ENCODE peak calls at places on chromosomes 2 and 18, in seven cellular contexts. V, C, W, K, E, P and I are unnamed samples.

GRCh38 chr2:74441690-74442482 is at the start of gene RTKN:
- DNase-seq in E (no peak), C (no peak), K (peak), V (peak), W (peak), P (peak), I (no peak)

GRCh38 chr2:172284209-172284608 is 143.2 kb upstream of the ITGA6 start:
- DNase-seq in P (no peak), V (no peak), W (no peak), K (no peak), E (no peak), C (no peak), I (no peak)

GRCh38 chr2:113138428-113139322 is 11.3 kb downstream of the IL1RN start:
- DNase-seq in V (no peak), W (no peak), C (peak), E (peak), K (no peak), P (peak), I (no peak)

GRCh38 chr2:74290466-74291216 is 52.6 kb downstream of the SLC4A5 start:
- DNase-seq in V (no peak), K (no peak), P (no peak), C (peak), W (no peak), E (no peak), I (no peak)

GRCh38 chr2:191797937-191798873 is 48.7 kb downstream of the CAVIN2 start:
- DNase-seq in V (no peak), C (no peak), K (no peak), E (no peak), P (no peak), W (no peak), I (no peak)

GRCh38 chr2:239814917-239815637 is 210.1 kb downstream of the NDUFA10 start:
- DNase-seq in E (no peak), P (no peak), K (peak), W (peak), V (peak), C (no peak), I (peak)

GRCh38 chr18:62632788-62633455 is 82.4 kb upstream of the PHLPP1 start:
- DNase-seq in V (no peak), K (no peak), C (no peak), E (no peak), W (no peak), P (no peak), I (no peak)

GRCh38 chr2:155062250-155062985 is 363.9 kb downstream of the KCNJ3 start:
- DNase-seq in K (no peak), E (no peak), P (no peak), V (no peak), W (no peak), C (no peak), I (no peak)

GRCh38 chr2:9646631-9647030 is 15.8 kb upstream of the YWHAQ start:
- DNase-seq in K (no peak), W (no peak), V (no peak), C (no peak), E (no peak), P (no peak), I (no peak)

GRCh38 chr18:56511996-56512395 is 126.4 kb downstream of the TXNL1 start:
- DNase-seq in K (no peak), V (no peak), E (no peak), P (no peak), C (no peak), W (no peak), I (no peak)

GRCh38 chr2:204726831-204727230 is 181.6 kb downstream of the PARD3B start:
- DNase-seq in V (no peak), K (no peak), P (no peak), W (no peak), C (no peak), E (no peak), I (no peak)

GRCh38 chr2:74053959-74054715 is 69.4 kb downstream of the TET3 start:
- DNase-seq in E (no peak), C (no peak), K (no peak), V (no peak), W (no peak), P (no peak), I (no peak)

GRCh38 chr2:240021488-240022104 is 3.5 kb downstream of the NDUFA10 start:
- DNase-seq in P (peak), C (peak), W (peak), V (peak), K (peak), E (peak), I (no peak)

GRCh38 chr2:33291278-33292013 is 185.0 kb upstream of the RASGRP3 start:
- DNase-seq in V (no peak), C (no peak), P (no peak), E (peak), W (no peak), K (no peak), I (no peak)

GRCh38 chr18:22800551-22800951 is 132.6 kb upstream of the RBBP8 start:
- DNase-seq in V (no peak), E (no peak), C (no peak), W (no peak), K (no peak), P (no peak), I (no peak)

GRCh38 chr2:234292205-234292954 is 204.5 kb downstream of the ARL4C start:
- DNase-seq in P (no peak), V (no peak), E (peak), C (peak), K (no peak), W (no peak), I (no peak)

GRCh38 chr2:14451312-14451711 is 181.2 kb upstream of the LRATD1 start:
- DNase-seq in K (no peak), V (no peak), E (no peak), P (peak), W (no peak), C (no peak), I (no peak)

GRCh38 chr2:104406273-104406726 is 447.6 kb upstream of the POU3F3 start:
- DNase-seq in E (peak), V (no peak), P (peak), W (no peak), K (no peak), C (no peak), I (no peak)

GRCh38 chr2:196808281-196808680 is 874 bp downstream of the C2orf66 start:
- DNase-seq in W (no peak), E (no peak), K (no peak), P (no peak), V (no peak), C (no peak), I (no peak)

GRCh38 chr2:85831735-85832134 is 57.1 kb downstream of the ST3GAL5 start:
- DNase-seq in C (no peak), W (no peak), E (no peak), K (no peak), P (no peak), V (no peak), I (no peak)

GRCh38 chr2:219272351-219272750 is 6.8 kb upstream of the DNAJB2 start:
- DNase-seq in V (no peak), P (no peak), K (no peak), W (peak), C (no peak), E (no peak), I (peak)

GRCh38 chr18:57437782-57438668 is 2.9 kb downstream of the ONECUT2 start:
- DNase-seq in C (no peak), K (peak), W (no peak), P (peak), E (no peak), V (no peak), I (no peak)

GRCh38 chr2:121475811-121476571 is 54.7 kb upstream of the RNU4ATAC start:
- DNase-seq in V (no peak), C (no peak), P (no peak), W (no peak), K (no peak), E (no peak), I (no peak)

GRCh38 chr2:233449921-233450853 is 95.9 kb downstream of the DGKD start:
- DNase-seq in E (no peak), V (no peak), K (no peak), C (no peak), W (peak), P (peak), I (peak)

GRCh38 chr2:126878601-126879000 is 20.1 kb upstream of the TEX51 start:
- DNase-seq in V (no peak), P (no peak), E (no peak), C (no peak), K (no peak), W (no peak), I (no peak)

GRCh38 chr2:203646266-203646864 is 60.1 kb upstream of the CD28 start:
- DNase-seq in W (no peak), C (no peak), V (no peak), K (peak), P (peak), E (no peak), I (no peak)

GRCh38 chr2:11370377-11371098 is 26.1 kb upstream of the ROCK2 start:
- DNase-seq in V (no peak), W (no peak), P (no peak), C (no peak), E (peak), K (no peak), I (no peak)

DNA sequence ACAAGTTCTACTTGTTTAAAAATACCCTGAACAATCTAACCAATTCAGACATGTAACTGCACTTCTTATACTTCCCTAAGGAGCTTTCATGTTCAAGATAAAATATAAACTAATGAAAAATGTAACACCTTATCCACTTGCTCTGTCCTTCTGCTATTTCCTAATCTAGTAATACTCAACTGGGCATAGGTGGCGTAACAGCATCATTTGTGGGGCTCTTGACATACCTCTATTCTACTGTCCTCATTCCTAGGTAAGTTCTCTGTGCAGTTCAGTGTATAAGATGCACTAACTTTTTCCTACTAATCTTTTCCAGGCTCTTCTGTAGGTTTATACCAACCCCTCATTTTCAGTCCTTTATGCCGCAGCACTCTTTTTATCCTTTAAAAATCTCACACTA is 36.7 kb downstream of the PRKD3 start:
- DNase-seq in P (peak), C (no peak), W (no peak), E (no peak), V (no peak), K (no peak), I (no peak)
- TF ChIP-seq CTCF in P (peak), C (peak), W (no peak), E (no peak), V (no peak), K (no peak), I (peak)

GRCh38 chr2:71694501-71695234 is 241.3 kb downstream of the DYSF start:
- DNase-seq in E (no peak), V (no peak), P (no peak), W (peak), K (peak), C (no peak), I (peak)

GRCh38 chr2:71695235-71696120 is 242.1 kb downstream of the DYSF start:
- DNase-seq in K (no peak), W (peak), V (no peak), C (no peak), P (no peak), E (no peak), I (peak)

GRCh38 chr2:71692621-71693277 is 239.4 kb downstream of the DYSF start:
- DNase-seq in P (no peak), V (no peak), E (no peak), C (no peak), W (no peak), K (no peak), I (peak)

GRCh38 chr2:71691747-71692455 is 238.5 kb downstream of the DYSF start:
- DNase-seq in V (no peak), C (no peak), W (no peak), E (no peak), P (peak), K (peak), I (peak)

DNA sequence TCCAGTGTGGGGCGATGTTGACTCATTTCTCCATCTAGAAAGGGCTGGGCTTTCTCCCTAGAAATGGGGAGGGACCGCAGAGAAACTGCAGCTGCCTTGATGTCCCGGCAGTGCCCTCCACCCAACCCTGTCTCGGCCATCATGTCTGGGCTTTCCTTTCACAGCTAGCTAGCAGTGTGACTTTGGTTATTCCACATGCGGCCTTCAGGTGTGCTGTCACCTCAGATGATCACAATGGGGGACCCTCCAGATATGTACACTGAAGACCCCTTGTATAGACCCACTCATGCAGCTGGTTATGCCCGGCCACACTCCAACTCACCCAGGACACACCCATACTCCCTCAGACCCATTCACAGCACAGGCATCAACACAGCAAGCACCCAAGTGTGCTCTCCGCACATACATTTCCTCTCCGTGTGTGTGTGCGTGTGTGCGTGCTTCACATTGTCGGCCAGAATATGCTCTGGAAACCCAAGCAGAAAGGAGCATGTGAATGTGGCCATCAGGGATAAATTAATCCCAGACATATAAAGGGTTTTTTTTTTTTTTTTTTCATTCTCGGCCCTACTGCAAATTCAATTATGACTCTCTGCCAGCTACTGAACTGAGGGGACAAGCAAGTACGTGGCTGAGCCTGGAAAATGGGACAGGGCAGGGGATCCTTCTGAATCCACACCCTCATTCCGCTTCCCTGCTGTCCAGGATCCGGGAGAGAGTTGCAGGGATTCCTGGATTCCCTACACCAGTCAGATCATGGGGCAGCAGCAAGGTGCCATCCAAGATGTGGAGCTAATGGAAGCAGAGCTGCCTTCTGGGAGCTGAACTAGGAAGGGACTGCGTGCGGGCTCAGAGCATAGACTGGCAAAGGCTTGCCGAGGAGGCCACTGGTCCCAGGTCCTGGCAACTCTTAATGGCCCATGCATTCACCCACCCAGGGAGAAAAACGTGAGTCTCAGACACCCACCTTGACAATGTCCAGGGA is 240.2 kb downstream of the DYSF start:
- DNase-seq in P (no peak), E (no peak), V (no peak), W (peak), C (no peak), K (no peak), I (peak)
- TF ChIP-seq CTCF in P (no peak), E (no peak), V (no peak), W (no peak), C (no peak), K (no peak), I (no peak)

GRCh38 chr2:44805391-44805790 is 136.1 kb upstream of the SIX3 start:
- DNase-seq in E (no peak), V (no peak), P (peak), W (no peak), K (peak), C (no peak), I (no peak)
- TF ChIP-seq CTCF in E (no peak), V (no peak), P (no peak), W (no peak), K (no peak), C (no peak), I (no peak)

DNA sequence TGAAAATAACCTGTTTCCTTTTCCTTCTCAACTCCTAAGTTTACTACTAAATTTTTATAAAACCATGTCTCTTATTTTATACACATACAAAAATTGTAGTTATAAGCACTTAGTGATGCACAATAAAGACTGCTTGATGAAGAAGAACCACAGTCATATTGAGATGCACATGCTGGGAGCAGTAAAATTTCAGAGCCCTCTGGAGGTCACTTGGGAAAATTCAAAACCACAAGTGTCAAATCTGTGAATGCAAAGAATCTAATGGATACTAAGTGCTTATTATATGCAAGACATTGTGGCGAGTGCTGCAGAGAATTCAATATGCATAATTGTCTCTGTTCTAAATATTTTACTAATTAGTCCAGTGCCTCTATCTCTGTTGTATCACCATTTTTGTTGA is 180.5 kb downstream of the VWC2L start:
- DNase-seq in C (no peak), W (no peak), V (no peak), P (no peak), K (no peak), E (peak), I (no peak)
- TF ChIP-seq CTCF in C (no peak), W (peak), V (peak), P (peak), K (no peak), E (peak), I (peak)

DNA sequence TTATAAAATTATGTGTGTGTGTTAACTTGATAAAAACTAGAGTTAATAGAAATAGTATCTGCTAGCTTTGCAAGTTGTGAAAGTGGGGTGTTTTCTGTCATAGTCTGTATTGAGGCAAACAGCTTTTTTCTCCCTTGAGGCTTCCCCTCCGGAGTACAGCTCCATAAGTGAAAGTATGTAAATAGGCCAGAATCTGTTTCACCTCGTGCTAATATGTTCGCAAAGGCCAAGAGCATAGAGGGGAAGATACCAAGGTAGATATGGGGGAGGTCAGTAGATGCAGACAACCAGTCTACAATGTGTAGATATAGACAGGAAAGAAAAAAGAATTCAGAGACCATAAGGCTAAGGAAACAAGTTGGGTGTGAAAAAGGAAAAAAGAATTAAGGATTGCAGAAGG is 72.9 kb downstream of the PTRHD1 start:
- DNase-seq in W (no peak), V (no peak), K (no peak), C (peak), P (no peak), E (no peak), I (no peak)
- TF ChIP-seq CTCF in W (no peak), V (no peak), K (no peak), C (no peak), P (no peak), E (no peak), I (no peak)

DNA sequence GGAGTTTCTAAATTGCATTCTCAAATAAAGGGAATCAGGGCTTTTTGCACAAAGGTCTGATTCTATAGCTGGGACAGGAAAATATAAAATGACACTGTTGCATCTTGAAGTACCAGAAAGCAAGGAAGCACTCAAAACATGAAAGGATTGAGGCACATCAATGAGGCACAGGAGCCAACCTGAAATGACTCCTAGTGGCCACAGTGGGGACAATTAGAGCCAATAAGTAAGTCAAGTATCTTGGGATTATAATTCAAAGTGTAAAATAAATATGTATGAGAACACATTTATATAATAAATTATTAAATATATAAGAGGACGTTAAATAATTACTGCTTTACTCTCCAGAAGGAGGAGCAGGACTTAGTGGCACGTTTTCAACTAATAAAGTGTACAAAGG is 1259.5 kb upstream of the CDH2 start:
- DNase-seq in K (no peak), E (no peak), V (no peak), P (no peak), C (no peak), W (no peak), I (no peak)
- TF ChIP-seq CTCF in K (no peak), E (no peak), V (no peak), P (peak), C (no peak), W (no peak), I (peak)

GRCh38 chr2:162146906-162147305 is 5.1 kb downstream of the GCG start:
- DNase-seq in E (peak), P (no peak), V (no peak), K (no peak), C (no peak), W (no peak), I (no peak)

GRCh38 chr2:162138310-162138709 is 13.7 kb downstream of the GCG start:
- DNase-seq in V (no peak), P (no peak), C (no peak), E (no peak), W (no peak), K (no peak), I (no peak)

GRCh38 chr2:162149940-162150339 is 2.1 kb downstream of the GCG start:
- DNase-seq in E (no peak), P (no peak), K (no peak), V (no peak), C (no peak), W (no peak), I (no peak)

GRCh38 chr2:162143969-162144368 is 8.1 kb downstream of the GCG start:
- DNase-seq in V (no peak), P (no peak), K (no peak), W (no peak), C (no peak), E (no peak), I (no peak)
- TF ChIP-seq CTCF in V (no peak), P (peak), K (no peak), W (no peak), C (no peak), E (no peak), I (no peak)